ENCODE peak calls at places on chromosomes 6 and 20, in nine cellular contexts. H, N, A, O, Q, E, S, J and R are unnamed samples.
A peak's percentile ranks its signal among the peaks of the same experiment; 100 is the strongest.

GRCh38 chr20:46683939-46684750 is 5.1 kb downstream of the TP53RK start:
- DNase-seq in H (peak; percentile 75), N (peak; percentile 85), A (peak; percentile 75), O (no peak), Q (peak; percentile 72), E (peak; percentile 79), S (peak; percentile 80), J (peak; percentile 38), R (peak; percentile 83)

GRCh38 chr6:105560611-105561066 is 157.8 kb upstream of the PREP start:
- DNase-seq in H (no peak), N (no peak), A (no peak), O (no peak), Q (no peak), E (no peak), S (peak; percentile 90), J (no peak), R (no peak)

GRCh38 chr6:43579171-43579570 is 3.2 kb downstream of the POLH start:
- DNase-seq in H (no peak), N (no peak), A (no peak), O (no peak), Q (no peak), E (no peak), S (peak; percentile 17), J (no peak), R (no peak)

GRCh38 chr20:46118481-46119020 is 437 bp downstream of the CD40 start:
- DNase-seq in H (peak; percentile 82), N (peak; percentile 35), A (peak; percentile 71), O (no peak), Q (no peak), E (no peak), S (no peak), J (peak; percentile 44), R (peak; percentile 41)

GRCh38 chr6:37027036-37027720 is 21.7 kb downstream of the FGD2 start:
- DNase-seq in H (no peak), N (no peak), A (no peak), O (no peak), Q (no peak), E (no peak), S (peak; percentile 51), J (no peak), R (no peak)

GRCh38 chr6:157928428-157928827 is 53.2 kb upstream of the SYNJ2 start:
- DNase-seq in H (no peak), N (no peak), A (no peak), O (no peak), Q (no peak), E (no peak), S (no peak), J (no peak), R (no peak)

GRCh38 chr6:43737272-43738081 is 32.5 kb upstream of the VEGFA start:
- DNase-seq in H (no peak), N (no peak), A (peak; percentile 62), O (peak; percentile 13), Q (no peak), E (peak; percentile 61), S (peak; percentile 66), J (peak; percentile 44), R (no peak)

GRCh38 chr20:57117296-57117695 is 149.1 kb downstream of the BMP7 start:
- DNase-seq in H (no peak), N (no peak), A (no peak), O (no peak), Q (no peak), E (no peak), S (no peak), J (no peak), R (no peak)

GRCh38 chr20:931401-931800 is 15.3 kb upstream of the ANGPT4 start:
- DNase-seq in H (no peak), N (no peak), A (no peak), O (no peak), Q (no peak), E (no peak), S (no peak), J (no peak), R (no peak)

GRCh38 chr20:58219342-58219700 is 9.1 kb downstream of the ANKRD60 start:
- DNase-seq in H (no peak), N (no peak), A (no peak), O (no peak), Q (peak; percentile 75), E (no peak), S (peak; percentile 56), J (no peak), R (no peak)

GRCh38 chr6:134420638-134421181 is 102.8 kb upstream of the SGK1 start:
- DNase-seq in H (no peak), N (no peak), A (no peak), O (no peak), Q (no peak), E (no peak), S (peak; percentile 63), J (no peak), R (no peak)

GRCh38 chr20:35497780-35498189 is 31.7 kb downstream of the C20orf173 start:
- DNase-seq in H (peak; percentile 85), N (no peak), A (peak; percentile 49), O (no peak), Q (no peak), E (no peak), S (no peak), J (peak; percentile 64), R (peak; percentile 18)

DNA sequence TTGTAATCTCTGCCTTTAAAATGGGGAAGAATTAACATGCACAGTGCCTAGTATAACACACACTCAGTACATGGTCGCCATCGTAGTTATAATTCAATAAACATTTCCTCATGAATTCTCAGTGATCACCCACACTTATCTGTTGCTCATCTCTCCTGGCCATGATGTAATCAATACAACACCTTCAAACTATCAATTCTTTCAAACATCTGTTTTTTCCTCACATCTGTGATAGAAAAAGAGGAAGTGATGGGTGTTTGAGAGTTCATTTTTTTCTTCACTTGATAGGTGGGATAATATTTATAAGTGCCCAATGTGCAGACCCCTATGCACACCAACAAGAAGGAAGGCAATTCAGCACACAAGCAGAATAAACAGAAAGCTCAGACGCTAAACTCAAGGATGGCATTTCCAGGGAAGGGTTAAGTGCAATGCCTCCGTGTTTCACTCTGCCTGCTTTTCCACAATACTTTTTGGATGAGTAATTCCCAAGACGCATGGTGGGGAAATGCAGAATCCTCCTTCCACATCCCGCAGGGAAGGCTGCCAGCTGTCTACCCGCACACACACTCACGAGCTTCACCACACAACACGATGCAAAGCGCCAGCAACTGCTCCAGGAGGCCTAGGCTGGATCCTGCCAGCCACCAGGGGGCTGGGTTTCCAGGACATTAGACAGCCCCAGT is 100.3 kb downstream of the GMPR start:
- DNase-seq in H (peak; percentile 89), N (peak; percentile 31), A (peak; percentile 68), O (no peak), Q (peak; percentile 58), E (peak; percentile 87), S (peak; percentile 86), J (peak; percentile 51), R (no peak)
- H3K4me3 ChIP-seq in H (no peak overlapping the region), N (no peak overlapping the region), A (no peak overlapping the region), O (no peak overlapping the region), Q (no peak overlapping the region), E (no peak overlapping the region), S (no peak overlapping the region), J (no peak overlapping the region), R (no peak overlapping the region)

GRCh38 chr6:90431521-90432407 is 135.1 kb upstream of the BACH2 start:
- DNase-seq in H (no peak), N (no peak), A (no peak), O (no peak), Q (no peak), E (no peak), S (no peak), J (no peak), R (no peak)

GRCh38 chr6:90432937-90433336 is 136.3 kb upstream of the BACH2 start:
- DNase-seq in H (no peak), N (no peak), A (no peak), O (no peak), Q (no peak), E (no peak), S (no peak), J (no peak), R (no peak)

GRCh38 chr6:90428514-90428913 is 131.9 kb upstream of the BACH2 start:
- DNase-seq in H (no peak), N (no peak), A (no peak), O (no peak), Q (peak; percentile 47), E (no peak), S (peak; percentile 89), J (no peak), R (no peak)

GRCh38 chr6:90432408-90432775 is 135.7 kb upstream of the BACH2 start:
- DNase-seq in H (no peak), N (no peak), A (no peak), O (no peak), Q (no peak), E (no peak), S (no peak), J (no peak), R (no peak)

DNA sequence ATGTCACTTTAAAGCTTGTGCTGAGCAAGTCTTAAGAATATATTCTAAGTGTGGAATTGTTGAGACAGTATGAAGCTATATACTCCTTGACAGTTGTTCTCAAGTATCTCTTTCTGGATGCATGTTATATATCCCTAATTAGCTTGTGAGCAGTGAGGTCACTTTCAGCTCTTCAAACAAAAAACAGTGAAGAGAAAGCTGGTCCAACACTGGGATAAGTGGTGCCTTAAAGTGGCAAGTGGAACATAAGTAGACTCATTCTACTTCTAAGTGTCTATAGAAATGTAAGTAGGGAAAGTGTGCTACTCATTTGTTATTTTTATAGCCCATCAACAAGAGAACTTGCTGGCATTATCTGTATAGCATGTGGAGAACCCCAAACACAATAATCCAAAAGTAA is 133.1 kb upstream of the BACH2 start:
- DNase-seq in H (no peak), N (no peak), A (no peak), O (no peak), Q (no peak), E (no peak), S (peak; percentile 40), J (no peak), R (no peak)
- H3K9me3 ChIP-seq in H (peaks cover 20% of the 10 kb centered on the region), N (no peaks in the 10 kb centered on the region), A (peaks cover 10% of the 10 kb centered on the region), O (no peaks in the 10 kb centered on the region), Q (peaks cover 9% of the 10 kb centered on the region), E (no peaks in the 10 kb centered on the region), S (peaks cover 12% of the 10 kb centered on the region), J (peaks cover 22% of the 10 kb centered on the region), R (no peaks in the 10 kb centered on the region)

DNA sequence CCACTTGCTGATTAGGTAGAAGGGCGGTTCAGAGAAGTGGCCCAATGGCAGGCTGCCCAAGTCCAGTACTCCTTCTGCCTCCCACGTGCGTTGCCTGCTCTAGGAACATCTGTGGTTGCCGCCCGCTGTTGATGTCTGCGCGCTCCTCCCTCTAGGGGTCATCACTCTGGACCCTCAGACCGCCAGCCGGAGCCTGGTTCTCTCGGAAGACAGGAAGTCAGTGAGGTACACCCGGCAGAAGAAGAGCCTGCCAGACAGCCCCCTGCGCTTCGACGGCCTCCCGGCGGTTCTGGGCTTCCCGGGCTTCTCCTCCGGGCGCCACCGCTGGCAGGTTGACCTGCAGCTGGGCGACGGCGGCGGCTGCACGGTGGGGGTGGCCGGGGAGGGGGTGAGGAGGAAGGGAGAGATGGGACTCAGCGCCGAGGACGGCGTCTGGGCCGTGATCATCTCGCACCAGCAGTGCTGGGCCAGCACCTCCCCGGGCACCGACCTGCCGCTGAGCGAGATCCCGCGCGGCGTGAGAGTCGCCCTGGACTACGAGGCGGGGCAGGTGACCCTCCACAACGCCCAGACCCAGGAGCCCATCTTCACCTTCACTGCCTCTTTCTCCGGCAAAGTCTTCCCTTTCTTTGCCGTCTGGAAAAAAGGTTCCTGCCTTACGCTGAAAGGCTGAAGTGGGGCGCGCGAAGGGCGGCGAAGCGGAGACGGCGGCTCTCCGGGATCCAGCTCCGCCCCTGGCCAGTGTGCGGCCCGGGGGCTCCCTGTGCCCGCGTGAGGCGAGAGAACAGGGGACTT is 8.5 kb downstream of the TRIM15 start:
- DNase-seq in H (no peak), N (no peak), A (peak; percentile 81), O (no peak), Q (peak; percentile 16), E (peak; percentile 52), S (no peak), J (no peak), R (no peak)
- H3K4me3 ChIP-seq in H (no peak overlapping the region), N (no peak overlapping the region), A (no peak overlapping the region), O (no peak overlapping the region), Q (no peak overlapping the region), E (no peak overlapping the region), S (no peak overlapping the region), J (peak overlapping the region; percentile 20), R (no peak overlapping the region)

GRCh38 chr6:169984181-169985120 is 233.0 kb downstream of the ERMARD start:
- DNase-seq in H (peak; percentile 52), N (no peak), A (peak; percentile 86), O (no peak), Q (no peak), E (no peak), S (no peak), J (no peak), R (no peak)
- H3K9me3 ChIP-seq in H (no peaks in the 10 kb centered on the region), N (no peaks in the 10 kb centered on the region), A (no peaks in the 10 kb centered on the region), O (no peaks in the 10 kb centered on the region), Q (no peaks in the 10 kb centered on the region), E (no peaks in the 10 kb centered on the region), S (no peaks in the 10 kb centered on the region), J (no peaks in the 10 kb centered on the region), R (no peaks in the 10 kb centered on the region)